ENCODE peak calls at places on chromosomes 3 and 15, in five cellular contexts. U, H, J, S and Y are unnamed samples.

GRCh38 chr3:114659109-114660081 is 365.6 kb downstream of the TIGIT start:
- DNase-seq in U (no peak), J (no peak), S (peak), H (no peak), Y (no peak)

GRCh38 chr3:6180171-6180570 is 680.7 kb upstream of the GRM7 start:
- DNase-seq in U (no peak), H (no peak), S (no peak), J (no peak), Y (no peak)

GRCh38 chr3:37499820-37500219 is 325.4 kb upstream of the LRRFIP2 start:
- DNase-seq in J (no peak), H (no peak), S (no peak), U (no peak), Y (no peak)

GRCh38 chr3:166900866-166901577 is 479.1 kb downstream of the ZBBX start:
- DNase-seq in U (no peak), S (no peak), H (no peak), J (no peak), Y (no peak)

GRCh38 chr3:74992898-74993297 is 378.4 kb upstream of the CNTN3 start:
- DNase-seq in J (no peak), U (no peak), H (no peak), S (no peak), Y (no peak)

GRCh38 chr3:45007091-45007490 is 19.0 kb upstream of the CLEC3B start:
- DNase-seq in J (no peak), H (no peak), U (no peak), S (no peak), Y (no peak)

GRCh38 chr3:65348596-65348995 is 660.8 kb upstream of the ADAMTS9 start:
- DNase-seq in U (no peak), J (no peak), S (peak), H (no peak), Y (no peak)

GRCh38 chr15:79105141-79105540 is 14.6 kb upstream of the RASGRF1 start:
- DNase-seq in J (no peak), S (no peak), U (no peak), H (no peak), Y (no peak)

GRCh38 chr3:185257334-185257733 is 3.5 kb upstream of the EHHADH start:
- DNase-seq in S (no peak), U (no peak), H (no peak), J (no peak), Y (no peak)

GRCh38 chr3:185254799-185255198 is 950 bp upstream of the EHHADH start:
- DNase-seq in U (no peak), S (no peak), H (no peak), J (no peak), Y (no peak)

GRCh38 chr3:185250653-185251052 is 3.2 kb downstream of the EHHADH start:
- DNase-seq in U (no peak), J (no peak), S (no peak), H (no peak), Y (no peak)

GRCh38 chr3:185250247-185250646 is 3.6 kb downstream of the EHHADH start:
- DNase-seq in J (no peak), U (no peak), S (peak), H (no peak), Y (no peak)

DNA sequence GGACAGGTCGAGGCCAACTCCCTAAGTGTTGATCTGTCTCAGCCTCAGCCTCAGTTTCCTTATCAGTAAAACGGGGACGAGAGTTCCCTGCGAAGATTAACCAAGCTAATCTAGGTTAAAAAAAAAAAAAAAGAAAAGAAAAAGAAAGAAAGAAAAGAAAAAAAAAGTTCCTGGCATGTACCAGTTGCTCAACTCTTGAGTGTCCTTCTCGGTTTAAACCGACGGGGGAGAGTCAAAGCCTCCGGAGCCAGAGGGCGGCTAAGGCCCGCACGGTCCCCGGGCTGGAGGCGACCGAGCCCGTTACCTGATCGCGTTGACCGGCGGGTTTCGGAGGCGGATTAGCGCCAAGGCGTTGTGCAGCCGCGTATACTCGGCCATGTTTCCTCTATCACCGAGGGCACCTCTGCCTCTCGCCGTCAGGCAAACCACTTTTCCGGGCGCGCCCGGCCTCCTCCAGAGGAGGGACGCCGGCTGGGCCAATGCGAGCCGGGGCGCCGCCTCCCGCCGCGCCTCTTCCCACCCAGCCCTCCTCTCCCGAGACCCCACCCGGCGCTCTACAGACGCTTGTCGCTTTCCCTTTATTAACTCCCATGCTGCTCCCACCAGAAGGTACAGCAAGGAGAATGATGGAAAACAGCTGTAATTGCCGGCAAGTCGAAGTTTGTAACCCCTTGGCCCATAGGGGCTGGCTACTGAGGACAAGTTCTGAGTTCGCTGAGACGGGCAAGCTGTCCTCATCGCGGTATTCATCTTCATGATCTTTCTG is at the start of gene EHHADH:
- DNase-seq in H (peak), J (peak), U (peak), S (peak), Y (peak)
- TF ChIP-seq CTCF in H (no peak), J (no peak), U (no peak), S (no peak), Y (no peak)

GRCh38 chr15:53716909-53717878 is 42.3 kb downstream of the WDR72 start:
- DNase-seq in S (peak), J (peak), H (no peak), U (no peak), Y (no peak)
- TF ChIP-seq CTCF in S (no peak), J (peak), H (peak), U (peak), Y (peak)

DNA sequence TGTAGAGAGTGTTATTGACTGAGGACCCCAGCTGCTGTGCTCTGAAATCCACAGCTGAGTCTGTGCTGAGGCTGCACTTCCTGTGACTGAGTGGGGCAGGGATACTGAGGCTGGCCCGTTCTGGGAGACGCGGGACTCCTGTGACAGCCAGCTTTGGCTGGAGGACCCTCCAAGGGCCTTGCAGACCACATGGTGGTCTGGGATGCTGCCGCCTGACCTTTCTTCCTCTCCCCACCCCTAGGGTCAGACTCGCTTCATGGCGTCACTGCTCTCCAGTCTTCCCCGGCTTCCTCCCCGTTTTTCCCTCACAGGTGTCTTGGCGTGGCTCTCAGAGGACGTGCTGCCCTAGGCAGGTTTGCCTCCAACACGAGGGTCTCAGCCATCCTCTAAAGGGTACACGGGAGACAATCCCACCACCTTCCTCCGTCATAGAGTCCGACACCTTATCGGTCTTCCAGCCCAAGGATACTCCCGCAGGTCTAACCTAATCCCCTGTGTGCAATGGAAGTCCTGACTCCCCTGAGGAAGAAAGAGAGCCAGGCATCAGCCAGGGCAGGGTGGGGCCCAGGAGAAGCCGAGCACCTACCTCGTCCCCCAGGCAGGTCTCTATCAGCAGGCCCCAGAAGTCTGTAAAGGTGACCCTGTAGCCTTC is 19.9 kb upstream of the EHD4 start:
- DNase-seq in U (peak), H (no peak), J (no peak), S (no peak), Y (no peak)
- TF ChIP-seq CTCF in U (no peak), H (no peak), J (no peak), S (no peak), Y (no peak)

GRCh38 chr3:155861476-155862183 is 7.4 kb upstream of the SLC33A1 start:
- DNase-seq in H (no peak), U (no peak), S (no peak), J (no peak), Y (no peak)

GRCh38 chr3:155854147-155854940 is at the start of gene SLC33A1:
- DNase-seq in J (peak), S (peak), H (peak), U (peak), Y (peak)

DNA sequence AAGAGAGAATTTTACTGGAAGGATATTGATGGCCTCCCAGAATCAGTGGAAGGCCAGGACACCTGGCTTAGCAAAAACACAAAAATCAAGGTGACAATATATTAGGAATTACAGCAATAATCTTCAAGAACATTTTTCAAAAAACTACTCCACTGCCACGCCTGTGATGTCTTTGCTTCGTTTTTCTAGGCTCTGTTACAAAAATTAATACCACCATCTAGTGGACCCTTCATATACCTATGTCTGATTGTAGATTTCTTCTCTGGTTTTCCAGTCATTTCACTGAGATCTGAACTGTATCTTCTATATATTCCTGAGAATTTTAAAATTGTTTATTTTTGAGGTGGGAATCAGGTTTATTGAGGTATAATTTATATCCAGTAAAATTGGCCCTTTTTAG is 5.6 kb upstream of the SLC33A1 start:
- DNase-seq in U (no peak), S (peak), H (no peak), J (no peak), Y (no peak)
- TF ChIP-seq CTCF in U (no peak), S (peak), H (no peak), J (peak), Y (peak)

GRCh38 chr3:69092030-69092513 is 7.3 kb downstream of the ARL6IP5 start:
- DNase-seq in U (no peak), J (no peak), S (no peak), H (peak), Y (no peak)
- TF ChIP-seq CTCF in U (no peak), J (no peak), S (no peak), H (no peak), Y (no peak)

DNA sequence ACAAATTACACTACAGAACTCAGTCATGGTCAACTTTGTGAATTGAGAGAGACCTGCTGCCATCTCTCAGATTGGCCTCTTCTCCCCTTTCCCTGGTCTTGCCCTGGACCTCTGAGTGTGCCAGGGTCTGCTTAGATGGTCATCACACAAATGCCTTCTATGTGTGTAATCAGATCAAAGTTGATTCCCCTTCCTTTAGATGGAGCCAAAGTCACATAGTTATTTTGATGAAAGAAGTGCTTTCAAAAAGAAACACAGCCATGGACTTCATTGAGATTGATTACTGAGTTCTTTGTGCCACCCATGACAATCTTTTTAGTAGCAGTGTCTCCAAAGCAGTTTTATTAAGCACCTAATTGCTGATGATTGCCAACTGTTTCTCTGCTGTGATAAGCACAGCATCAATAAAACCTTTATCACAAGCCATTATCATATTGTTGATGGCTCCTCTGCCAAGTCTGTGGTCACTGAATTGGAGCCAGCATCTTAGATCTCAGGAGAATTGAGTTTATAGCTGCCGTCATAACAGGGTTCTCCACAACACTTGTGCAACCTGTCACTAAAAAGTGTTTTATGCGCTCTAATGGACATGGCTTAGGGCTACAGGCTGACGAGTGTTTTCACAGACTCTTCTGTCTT is 149.7 kb upstream of the NUDT16 start:
- DNase-seq in S (no peak), U (no peak), J (no peak), H (no peak), Y (no peak)
- TF ChIP-seq CTCF in S (no peak), U (no peak), J (no peak), H (no peak), Y (no peak)

GRCh38 chr3:55884491-55885285 is 397.6 kb upstream of the WNT5A start:
- DNase-seq in U (no peak), S (no peak), H (no peak), J (peak), Y (no peak)

GRCh38 chr3:55888282-55888855 is 401.3 kb upstream of the WNT5A start:
- DNase-seq in S (no peak), H (no peak), J (no peak), U (no peak), Y (no peak)

GRCh38 chr3:55884066-55884465 is 397.0 kb upstream of the WNT5A start:
- DNase-seq in S (no peak), J (no peak), H (no peak), U (no peak), Y (no peak)

GRCh38 chr3:55882006-55882405 is 394.9 kb upstream of the WNT5A start:
- DNase-seq in U (no peak), J (no peak), H (no peak), S (no peak), Y (no peak)

DNA sequence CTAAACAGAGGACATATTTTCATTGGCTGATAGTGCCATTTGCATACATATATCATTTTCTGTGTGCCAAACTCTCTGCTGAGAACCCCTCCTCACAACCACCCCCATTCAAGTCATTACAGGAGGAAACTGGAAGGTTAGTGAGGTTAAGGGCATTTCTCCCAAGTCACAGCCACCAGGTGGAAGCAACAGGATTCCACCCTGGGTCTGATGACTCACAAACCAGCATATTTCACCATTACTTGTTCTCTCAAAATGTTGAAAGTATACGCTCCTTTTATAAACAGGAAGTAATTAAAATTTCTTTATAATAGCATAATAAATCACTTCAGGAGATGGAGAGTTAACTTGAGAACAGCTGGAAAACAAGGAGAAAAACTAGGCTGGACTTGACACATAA is 398.6 kb upstream of the WNT5A start:
- DNase-seq in H (no peak), U (no peak), J (peak), S (peak), Y (no peak)
- TF ChIP-seq CTCF in H (no peak), U (no peak), J (peak), S (no peak), Y (no peak)

DNA sequence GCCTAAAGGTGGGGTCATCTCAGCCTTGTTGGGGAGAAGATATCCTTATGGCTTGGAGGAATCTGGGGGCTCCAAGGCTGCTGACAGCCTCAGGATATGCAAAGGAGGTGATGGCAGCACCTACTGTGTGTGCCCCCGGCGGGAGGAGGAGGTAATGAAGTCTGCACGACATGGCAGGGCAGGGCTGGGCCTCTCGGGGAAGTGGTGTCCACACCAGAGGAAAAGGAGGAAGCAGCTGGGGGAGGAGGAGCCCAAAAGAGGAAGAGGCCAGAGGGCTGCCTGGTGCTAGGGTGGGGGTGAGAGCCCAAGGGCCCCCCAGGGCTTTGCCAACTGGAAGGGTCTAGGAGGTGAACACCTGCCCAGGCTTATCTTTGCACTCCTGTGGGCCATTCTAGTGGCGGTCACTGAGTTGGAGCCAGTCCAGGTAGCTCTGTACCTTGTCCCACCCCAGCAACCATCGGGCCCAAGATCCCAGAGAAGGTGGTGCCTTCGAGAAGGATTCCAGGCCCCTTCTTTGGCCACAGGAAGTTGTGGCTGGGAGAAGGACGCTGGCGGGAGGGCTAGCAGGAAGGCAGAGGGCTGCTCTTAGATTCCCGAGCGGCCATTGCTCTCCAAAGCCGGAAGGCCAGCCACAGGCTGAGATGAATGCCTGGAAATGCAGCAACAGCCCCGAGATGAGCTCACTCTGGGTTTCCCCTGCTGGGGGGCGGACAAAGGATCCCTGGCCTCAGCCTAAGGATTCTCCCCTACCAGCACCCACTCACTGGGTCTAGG is 7.0 kb downstream of the GNAI2 start:
- DNase-seq in U (no peak), H (peak), S (peak), J (no peak), Y (no peak)
- TF ChIP-seq CTCF in U (no peak), H (no peak), S (no peak), J (no peak), Y (no peak)

GRCh38 chr3:139561959-139562676 is 22.6 kb upstream of the RBP1 start:
- DNase-seq in H (peak), S (peak), U (peak), J (peak), Y (peak)
- TF ChIP-seq CTCF in H (peak), S (peak), U (peak), J (peak), Y (peak)